ENCODE peak calls at places on chromosomes 13 and 19, in four cellular contexts. One of them, this sample, is unnamed.

GRCh38 chr19:45556835-45557234 is 27.8 kb downstream of the OPA3 start:
- DNase-seq in body of pancreas: no peak
- DNase-seq in tibial artery: no peak
- DNase-seq in glutamatergic neuron: no peak
- DNase-seq in this sample: peak; percentile 20

GRCh38 chr19:39052243-39052746 is 19.9 kb upstream of the FBXO27 start:
- DNase-seq in body of pancreas: peak; percentile 62
- DNase-seq in tibial artery: peak; percentile 33
- DNase-seq in glutamatergic neuron: peak; percentile 71
- DNase-seq in this sample: peak; percentile 77

GRCh38 chr13:26503826-26504594 is 53.5 kb upstream of the WASF3 start:
- DNase-seq in body of pancreas: no peak
- DNase-seq in tibial artery: no peak
- DNase-seq in glutamatergic neuron: no peak
- DNase-seq in this sample: no peak

GRCh38 chr19:41991025-41991424 is 3.0 kb downstream of the ATP1A3 start:
- DNase-seq in body of pancreas: no peak
- DNase-seq in tibial artery: no peak
- DNase-seq in glutamatergic neuron: no peak
- DNase-seq in this sample: peak; percentile 77

GRCh38 chr13:30863231-30863630 is 42.8 kb upstream of the MEDAG start:
- DNase-seq in body of pancreas: no peak
- DNase-seq in tibial artery: no peak
- DNase-seq in glutamatergic neuron: no peak
- DNase-seq in this sample: no peak

GRCh38 chr19:7869453-7869909 is 4.7 kb downstream of the PRR36 start:
- DNase-seq in body of pancreas: peak; percentile 65
- DNase-seq in tibial artery: no peak
- DNase-seq in glutamatergic neuron: peak; percentile 66
- DNase-seq in this sample: no peak

GRCh38 chr13:32175307-32175706 is 139.9 kb downstream of the ZAR1L start:
- DNase-seq in body of pancreas: no peak
- DNase-seq in tibial artery: no peak
- DNase-seq in glutamatergic neuron: no peak
- DNase-seq in this sample: no peak

GRCh38 chr13:65834897-65835296 is 1395.2 kb downstream of the PCDH9 start:
- DNase-seq in body of pancreas: no peak
- DNase-seq in tibial artery: no peak
- DNase-seq in glutamatergic neuron: no peak
- DNase-seq in this sample: no peak

GRCh38 chr13:110010433-110011135 is 224.2 kb upstream of the IRS2 start:
- DNase-seq in body of pancreas: no peak
- DNase-seq in tibial artery: no peak
- DNase-seq in glutamatergic neuron: no peak
- DNase-seq in this sample: no peak

GRCh38 chr19:4557186-4557970 is 2.1 kb downstream of the SEMA6B start:
- DNase-seq in body of pancreas: no peak
- DNase-seq in tibial artery: no peak
- DNase-seq in glutamatergic neuron: no peak
- DNase-seq in this sample: no peak

GRCh38 chr13:84230568-84230967 is 348.3 kb upstream of the SLITRK1 start:
- DNase-seq in body of pancreas: no peak
- DNase-seq in tibial artery: no peak
- DNase-seq in glutamatergic neuron: no peak
- DNase-seq in this sample: no peak

GRCh38 chr13:39462456-39462855 is 140.5 kb downstream of the LHFPL6 start:
- DNase-seq in body of pancreas: no peak
- DNase-seq in tibial artery: no peak
- DNase-seq in glutamatergic neuron: no peak
- DNase-seq in this sample: no peak

GRCh38 chr19:49591731-49592485 is 926 bp downstream of the PRR12 start:
- DNase-seq in body of pancreas: peak; percentile 50
- DNase-seq in tibial artery: no peak
- DNase-seq in glutamatergic neuron: peak; percentile 56
- DNase-seq in this sample: peak; percentile 47

GRCh38 chr19:2567580-2567979 is 91.7 kb downstream of the GADD45B start:
- DNase-seq in body of pancreas: peak; percentile 78
- DNase-seq in tibial artery: peak; percentile 82
- DNase-seq in glutamatergic neuron: no peak
- DNase-seq in this sample: no peak

GRCh38 chr13:114077938-114078335 is 54.5 kb downstream of the RASA3 start:
- DNase-seq in body of pancreas: no peak
- DNase-seq in tibial artery: no peak
- DNase-seq in glutamatergic neuron: peak; percentile 60
- DNase-seq in this sample: no peak

GRCh38 chr19:51687791-51688664 is 5.1 kb upstream of the SPACA6 start:
- DNase-seq in body of pancreas: peak; percentile 34
- DNase-seq in tibial artery: peak; percentile 68
- DNase-seq in glutamatergic neuron: peak; percentile 74
- DNase-seq in this sample: no peak

GRCh38 chr13:30892966-30893365 is 13.1 kb upstream of the MEDAG start:
- DNase-seq in body of pancreas: peak; percentile 35
- DNase-seq in tibial artery: peak; percentile 79
- DNase-seq in glutamatergic neuron: peak; percentile 73
- DNase-seq in this sample: no peak

GRCh38 chr13:109481046-109481445 is 305.3 kb downstream of the IRS2 start:
- DNase-seq in body of pancreas: no peak
- DNase-seq in tibial artery: no peak
- DNase-seq in glutamatergic neuron: no peak
- DNase-seq in this sample: no peak

GRCh38 chr19:53659292-53659691 is 27.5 kb downstream of the DPRX start:
- DNase-seq in body of pancreas: peak; percentile 10
- DNase-seq in tibial artery: no peak
- DNase-seq in glutamatergic neuron: no peak
- DNase-seq in this sample: peak; percentile 35

GRCh38 chr19:28881616-28882015 is 331.3 kb downstream of the UQCRFS1 start:
- DNase-seq in body of pancreas: no peak
- DNase-seq in tibial artery: no peak
- DNase-seq in glutamatergic neuron: peak; percentile 42
- DNase-seq in this sample: no peak

GRCh38 chr19:33426621-33427475 is 53.3 kb downstream of the CEBPG start:
- DNase-seq in body of pancreas: no peak
- DNase-seq in tibial artery: no peak
- DNase-seq in glutamatergic neuron: peak; percentile 8
- DNase-seq in this sample: no peak

GRCh38 chr13:92255533-92255932 is 857.1 kb downstream of the GPC5 start:
- DNase-seq in body of pancreas: no peak
- DNase-seq in tibial artery: no peak
- DNase-seq in glutamatergic neuron: no peak
- DNase-seq in this sample: no peak

GRCh38 chr19:10294368-10294697 is 4.6 kb downstream of the ICAM5 start:
- DNase-seq in body of pancreas: no peak
- DNase-seq in tibial artery: no peak
- DNase-seq in glutamatergic neuron: peak; percentile 43
- DNase-seq in this sample: no peak

GRCh38 chr19:6753178-6754031 is 13.8 kb downstream of the SH2D3A start:
- DNase-seq in body of pancreas: peak; percentile 67
- DNase-seq in tibial artery: peak; percentile 81
- DNase-seq in glutamatergic neuron: peak; percentile 86
- DNase-seq in this sample: peak; percentile 89

GRCh38 chr19:4012092-4012974 is 4.8 kb downstream of the PIAS4 start:
- DNase-seq in body of pancreas: peak; percentile 90
- DNase-seq in tibial artery: no peak
- DNase-seq in glutamatergic neuron: no peak
- DNase-seq in this sample: peak; percentile 24

GRCh38 chr13:71515639-71516038 is 351.4 kb downstream of the DACH1 start:
- DNase-seq in body of pancreas: no peak
- DNase-seq in tibial artery: no peak
- DNase-seq in glutamatergic neuron: no peak
- DNase-seq in this sample: no peak

GRCh38 chr13:42355841-42356575 is 84.1 kb downstream of the AKAP11 start:
- DNase-seq in body of pancreas: no peak
- DNase-seq in tibial artery: no peak
- DNase-seq in glutamatergic neuron: no peak
- DNase-seq in this sample: no peak

This sample was measured in D341Med.